ENCODE peak calls at places on chromosomes 16 and 17, in eight cellular contexts. U, L, I, C, N, Q, V and H are unnamed samples.

GRCh38 chr17:73278465-73279453 is 17.1 kb upstream of the CPSF4L start:
- DNase-seq in U (no peak), L (no peak), I (peak), C (no peak), N (no peak), Q (no peak), V (peak), H (no peak)

GRCh38 chr16:80580109-80580832 is 39.5 kb downstream of the DYNLRB2 start:
- DNase-seq in U (no peak), L (no peak), I (no peak), C (no peak), N (no peak), Q (peak), V (no peak), H (peak)

GRCh38 chr16:69942627-69943170 is 8.4 kb upstream of the CLEC18A start:
- DNase-seq in U (no peak), L (no peak), I (no peak), C (no peak), N (no peak), Q (no peak), V (no peak), H (no peak)

GRCh38 chr16:58455750-58456149 is 44.2 kb upstream of the NDRG4 start:
- DNase-seq in U (no peak), L (no peak), I (no peak), C (no peak), N (no peak), Q (no peak), V (no peak), H (no peak)

GRCh38 chr17:20825539-20825938 is 217.3 kb downstream of the USP22 start:
- DNase-seq in U (no peak), L (no peak), I (no peak), C (no peak), N (no peak), Q (no peak), V (no peak), H (no peak)

GRCh38 chr17:57355090-57355859 is 99.0 kb downstream of the MSI2 start:
- DNase-seq in U (peak), L (no peak), I (no peak), C (no peak), N (no peak), Q (peak), V (no peak), H (no peak)

GRCh38 chr17:64786337-64786736 is 124.2 kb upstream of the SMURF2 start:
- DNase-seq in U (no peak), L (no peak), I (peak), C (no peak), N (no peak), Q (no peak), V (no peak), H (no peak)

GRCh38 chr16:2776500-2777139 is 460 bp downstream of the ELOB start:
- DNase-seq in U (peak), L (no peak), I (no peak), C (no peak), N (peak), Q (no peak), V (no peak), H (peak)

GRCh38 chr16:11258553-11259287 is 2.7 kb upstream of the SOCS1 start:
- DNase-seq in U (peak), L (no peak), I (no peak), C (no peak), N (no peak), Q (peak), V (peak), H (peak)

GRCh38 chr16:35741546-35741945 is 2282.1 kb downstream of the TP53TG3F start:
- DNase-seq in U (no peak), L (no peak), I (no peak), C (no peak), N (no peak), Q (no peak), V (no peak), H (no peak)

GRCh38 chr17:27497696-27498095 is 41.4 kb downstream of the KSR1 start:
- DNase-seq in U (no peak), L (no peak), I (no peak), C (no peak), N (no peak), Q (no peak), V (no peak), H (no peak)

GRCh38 chr16:81567987-81568748 is 123.6 kb downstream of the CMIP start:
- DNase-seq in U (no peak), L (no peak), I (peak), C (no peak), N (no peak), Q (peak), V (no peak), H (no peak)

GRCh38 chr16:87490091-87490798 is 2.6 kb downstream of the ZCCHC14 start:
- DNase-seq in U (no peak), L (no peak), I (no peak), C (no peak), N (no peak), Q (peak), V (no peak), H (no peak)

GRCh38 chr17:68576811-68577551 is 24.2 kb downstream of the FAM20A start:
- DNase-seq in U (peak), L (no peak), I (no peak), C (no peak), N (no peak), Q (peak), V (peak), H (no peak)

GRCh38 chr17:794876-795275 is 12.7 kb downstream of the MRM3 start:
- DNase-seq in U (peak), L (peak), I (peak), C (peak), N (no peak), Q (peak), V (peak), H (peak)

GRCh38 chr17:59892251-59892848 is 393 bp downstream of the TUBD1 start:
- DNase-seq in U (no peak), L (peak), I (peak), C (peak), N (no peak), Q (no peak), V (no peak), H (no peak)

GRCh38 chr17:56434610-56435009 is 158.9 kb upstream of the NOG start:
- DNase-seq in U (no peak), L (no peak), I (no peak), C (no peak), N (no peak), Q (no peak), V (no peak), H (no peak)

GRCh38 chr17:42005128-42005527 is 12.1 kb downstream of the DNAJC7 start:
- DNase-seq in U (no peak), L (no peak), I (no peak), C (no peak), N (no peak), Q (no peak), V (no peak), H (no peak)

GRCh38 chr16:48687421-48688038 is 77.5 kb upstream of the N4BP1 start:
- DNase-seq in U (peak), L (peak), I (peak), C (peak), N (no peak), Q (peak), V (peak), H (peak)

GRCh38 chr16:34802848-34803599 is 1343.6 kb downstream of the TP53TG3F start:
- DNase-seq in U (no peak), L (no peak), I (no peak), C (no peak), N (no peak), Q (no peak), V (no peak), H (peak)

GRCh38 chr17:61251939-61252865 is 147.4 kb upstream of the TBX2 start:
- DNase-seq in U (no peak), L (peak), I (no peak), C (no peak), N (peak), Q (peak), V (peak), H (no peak)

GRCh38 chr17:57293077-57293476 is 36.8 kb downstream of the MSI2 start:
- DNase-seq in U (no peak), L (no peak), I (peak), C (peak), N (no peak), Q (peak), V (no peak), H (no peak)

GRCh38 chr17:78356163-78356713 is 3.6 kb downstream of the SOCS3 start:
- DNase-seq in U (peak), L (peak), I (peak), C (peak), N (peak), Q (peak), V (no peak), H (peak)

GRCh38 chr17:77596491-77597420 is 361.7 kb upstream of the TNRC6C start:
- DNase-seq in U (no peak), L (no peak), I (no peak), C (no peak), N (no peak), Q (no peak), V (no peak), H (no peak)

GRCh38 chr16:83403751-83404150 is 404.0 kb upstream of the HSBP1 start:
- DNase-seq in U (no peak), L (no peak), I (no peak), C (no peak), N (no peak), Q (peak), V (no peak), H (no peak)

GRCh38 chr17:63095879-63096278 is 129.8 kb downstream of the TANC2 start:
- DNase-seq in U (no peak), L (no peak), I (no peak), C (no peak), N (no peak), Q (no peak), V (no peak), H (no peak)

GRCh38 chr17:1484586-1485310 is 7.7 kb downstream of the MYO1C start:
- DNase-seq in U (peak), L (peak), I (peak), C (peak), N (no peak), Q (peak), V (peak), H (peak)

GRCh38 chr17:75875940-75876189 is 2.5 kb downstream of the TRIM47 start:
- DNase-seq in U (no peak), L (no peak), I (peak), C (no peak), N (no peak), Q (no peak), V (peak), H (no peak)

GRCh38 chr17:29145289-29146058 is 34.7 kb downstream of the MYO18A start:
- DNase-seq in U (peak), L (peak), I (peak), C (peak), N (peak), Q (peak), V (peak), H (peak)

GRCh38 chr17:31538080-31538762 is 146.7 kb downstream of the RAB11FIP4 start:
- DNase-seq in U (peak), L (no peak), I (no peak), C (no peak), N (no peak), Q (no peak), V (no peak), H (peak)

GRCh38 chr17:13311301-13311700 is 290.4 kb downstream of the HS3ST3A1 start:
- DNase-seq in U (no peak), L (no peak), I (no peak), C (no peak), N (no peak), Q (peak), V (no peak), H (no peak)

GRCh38 chr16:30079480-30079879 is 3.7 kb downstream of the PPP4C start:
- DNase-seq in U (no peak), L (no peak), I (no peak), C (no peak), N (no peak), Q (no peak), V (no peak), H (no peak)

GRCh38 chr16:82440336-82440735 is 186.4 kb upstream of the CDH13 start:
- DNase-seq in U (no peak), L (no peak), I (no peak), C (no peak), N (no peak), Q (no peak), V (no peak), H (no peak)

GRCh38 chr17:60393840-60394529 is 2.1 kb upstream of the USP32 start:
- DNase-seq in U (no peak), L (no peak), I (no peak), C (no peak), N (no peak), Q (no peak), V (no peak), H (no peak)

GRCh38 chr16:51487880-51488279 is 336.8 kb upstream of the SALL1 start:
- DNase-seq in U (no peak), L (no peak), I (no peak), C (no peak), N (no peak), Q (no peak), V (no peak), H (no peak)

GRCh38 chr17:36008998-36009665 is 7.8 kb upstream of the CCL15 start:
- DNase-seq in U (peak), L (no peak), I (no peak), C (no peak), N (no peak), Q (peak), V (no peak), H (no peak)

GRCh38 chr16:83727018-83727417 is 80.8 kb upstream of the HSBP1 start:
- DNase-seq in U (no peak), L (no peak), I (no peak), C (no peak), N (no peak), Q (peak), V (no peak), H (no peak)

GRCh38 chr16:11232852-11233726 is 22.9 kb downstream of the SOCS1 start:
- DNase-seq in U (peak), L (peak), I (no peak), C (no peak), N (peak), Q (no peak), V (no peak), H (peak)

GRCh38 chr17:80746262-80746935 is 201.8 kb downstream of the RPTOR start:
- DNase-seq in U (no peak), L (no peak), I (no peak), C (no peak), N (no peak), Q (no peak), V (no peak), H (no peak)

GRCh38 chr17:80749611-80750010 is 205.0 kb downstream of the RPTOR start:
- DNase-seq in U (no peak), L (no peak), I (no peak), C (no peak), N (no peak), Q (no peak), V (no peak), H (no peak)

GRCh38 chr17:80751070-80751459 is 206.4 kb downstream of the RPTOR start:
- DNase-seq in U (no peak), L (no peak), I (no peak), C (no peak), N (no peak), Q (no peak), V (peak), H (no peak)

GRCh38 chr17:80750263-80750662 is 205.6 kb downstream of the RPTOR start:
- DNase-seq in U (no peak), L (no peak), I (no peak), C (no peak), N (no peak), Q (no peak), V (no peak), H (no peak)

DNA sequence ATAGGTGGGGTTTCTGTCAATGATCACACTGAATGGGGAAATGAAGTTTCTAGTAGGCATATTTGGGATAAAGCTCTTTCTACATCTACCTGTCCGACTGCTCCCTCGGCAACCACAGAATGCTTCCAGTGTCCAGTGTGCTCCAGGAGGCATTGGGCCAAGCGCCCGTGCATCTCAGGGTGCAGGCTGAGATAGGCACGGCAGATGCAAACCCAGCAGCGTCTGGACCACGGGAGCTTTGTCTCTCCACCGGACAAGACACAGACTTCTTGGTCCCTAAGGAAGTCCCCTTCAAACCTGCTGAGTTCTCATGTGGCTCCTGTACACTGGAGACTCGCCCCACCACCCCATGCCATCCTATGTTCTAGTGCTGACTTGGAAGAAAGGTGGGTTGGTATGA is 202.8 kb downstream of the RPTOR start:
- DNase-seq in U (no peak), L (no peak), I (no peak), C (no peak), N (no peak), Q (no peak), V (no peak), H (no peak)
- TF ChIP-seq CTCF in U (no peak), L (no peak), I (no peak), C (no peak), N (no peak), Q (no peak), V (no peak), H (no peak)

DNA sequence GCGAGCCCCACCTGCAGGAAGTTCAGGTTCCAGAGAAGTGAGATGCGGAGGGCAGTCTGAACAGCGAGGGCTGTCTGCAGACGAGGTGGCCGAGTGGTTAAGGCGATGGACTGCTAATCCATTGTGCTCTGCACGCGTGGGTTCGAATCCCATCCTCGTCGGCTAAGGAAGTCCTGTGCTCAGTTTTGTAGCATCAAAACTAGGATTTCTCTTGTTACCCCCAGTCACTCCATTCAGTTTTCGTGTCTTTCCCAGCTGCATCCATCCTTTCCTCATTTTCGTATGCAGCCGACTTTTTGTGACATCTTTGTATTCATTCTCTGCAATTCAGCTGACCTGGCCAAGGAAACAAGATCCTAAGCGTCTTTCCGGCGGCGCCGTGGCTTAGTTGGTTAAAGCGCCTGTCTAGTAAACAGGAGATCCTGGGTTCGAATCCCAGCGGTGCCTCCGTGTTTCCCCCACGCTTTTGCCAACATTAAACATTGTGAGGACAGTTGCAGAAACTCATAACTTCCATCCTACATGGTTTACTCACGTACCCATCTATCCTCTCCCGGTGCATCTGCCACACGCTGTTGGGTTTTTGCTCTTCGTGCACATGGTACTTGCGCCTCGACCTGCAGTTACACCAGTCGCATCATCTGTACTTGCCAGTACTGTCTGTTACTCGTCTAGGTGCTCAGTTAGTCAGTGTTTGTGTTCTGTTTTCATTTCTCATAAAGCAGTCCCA is 3.0 kb downstream of the BORCS6 start:
- DNase-seq in U (peak), L (peak), I (peak), C (peak), N (peak), Q (peak), V (peak), H (peak)
- TF ChIP-seq CTCF in U (peak), L (no peak), I (peak), C (no peak), N (peak), Q (peak), V (peak), H (no peak)

DNA sequence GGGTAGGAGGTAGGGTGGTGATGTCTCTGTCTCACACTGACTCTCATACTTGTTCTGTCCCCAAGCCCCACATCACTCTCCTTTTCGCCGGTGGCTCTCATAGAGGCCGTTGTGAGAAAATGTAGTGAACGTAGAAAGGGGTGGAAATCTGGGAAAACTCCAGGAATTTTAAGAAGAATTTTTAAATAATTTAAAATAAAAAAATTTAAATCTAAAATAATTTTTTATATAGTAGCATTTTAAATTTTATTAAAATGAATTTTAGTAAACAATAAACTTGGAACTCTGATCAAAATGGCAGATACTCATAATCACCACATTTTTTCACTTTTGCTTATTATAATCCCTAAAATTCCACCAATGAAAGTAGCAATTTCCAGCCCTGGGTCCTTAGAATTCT is 473.6 kb upstream of the ZFHX3 start:
- DNase-seq in U (no peak), L (no peak), I (no peak), C (no peak), N (no peak), Q (no peak), V (no peak), H (no peak)
- TF ChIP-seq CTCF in U (no peak), L (no peak), I (no peak), C (no peak), N (no peak), Q (no peak), V (no peak), H (no peak)

GRCh38 chr17:9645858-9646555 is 690 bp downstream of the USP43 start:
- DNase-seq in U (no peak), L (peak), I (peak), C (peak), N (peak), Q (peak), V (no peak), H (peak)
- TF ChIP-seq CTCF in U (no peak), L (peak), I (no peak), C (no peak), N (no peak), Q (no peak), V (no peak), H (peak)

GRCh38 chr16:85029413-85029794 is 1.8 kb downstream of the KIAA0513 start:
- DNase-seq in U (no peak), L (no peak), I (no peak), C (no peak), N (peak), Q (no peak), V (peak), H (peak)
- TF ChIP-seq CTCF in U (no peak), L (no peak), I (no peak), C (no peak), N (no peak), Q (peak), V (no peak), H (no peak)